ENCODE peak calls at places on chromosomes 12 and 14, in six cellular contexts. V, O, J, B, G and K are unnamed samples.

GRCh38 chr12:133081408-133081806 is 684 bp downstream of the ZNF140 start:
- DNase-seq in V (peak; percentile 28), O (peak; percentile 23), J (peak; percentile 22), B (no peak), G (no peak), K (no peak)

GRCh38 chr12:112996501-112996900 is 18.2 kb downstream of the OAS2 start:
- DNase-seq in V (no peak), O (no peak), J (no peak), B (no peak), G (no peak), K (no peak)

GRCh38 chr14:26255213-26255612 is 342.6 kb downstream of the NOVA1 start:
- DNase-seq in V (peak; percentile 25), O (no peak), J (no peak), B (no peak), G (no peak), K (peak; percentile 8)

GRCh38 chr12:16893426-16893825 is 287.5 kb upstream of the LMO3 start:
- DNase-seq in V (no peak), O (no peak), J (no peak), B (no peak), G (no peak), K (no peak)

GRCh38 chr14:88392609-88393008 is 7.2 kb downstream of the SPATA7 start:
- DNase-seq in V (no peak), O (no peak), J (no peak), B (no peak), G (no peak), K (no peak)

GRCh38 chr14:57760891-57761290 is 105.0 kb downstream of the SLC35F4 start:
- DNase-seq in V (no peak), O (no peak), J (no peak), B (no peak), G (no peak), K (no peak)

GRCh38 chr12:26471560-26471959 is 276.2 kb downstream of the SSPN start:
- DNase-seq in V (no peak), O (peak; percentile 78), J (no peak), B (no peak), G (no peak), K (no peak)

GRCh38 chr12:104494137-104494815 is 37.5 kb downstream of the CHST11 start:
- DNase-seq in V (no peak), O (no peak), J (peak; percentile 69), B (no peak), G (peak; percentile 36), K (no peak)

GRCh38 chr14:31263485-31264133 is 56.0 kb upstream of the HECTD1 start:
- DNase-seq in V (peak; percentile 41), O (no peak), J (peak; percentile 46), B (no peak), G (no peak), K (peak; percentile 95)

GRCh38 chr14:103607039-103607668 is 21.9 kb upstream of the KLC1 start:
- DNase-seq in V (peak; percentile 80), O (peak; percentile 65), J (peak; percentile 71), B (no peak), G (peak; percentile 83), K (peak; percentile 55)

GRCh38 chr12:24705741-24706358 is 243.1 kb downstream of the BCAT1 start:
- DNase-seq in V (no peak), O (peak; percentile 90), J (no peak), B (no peak), G (no peak), K (no peak)

DNA sequence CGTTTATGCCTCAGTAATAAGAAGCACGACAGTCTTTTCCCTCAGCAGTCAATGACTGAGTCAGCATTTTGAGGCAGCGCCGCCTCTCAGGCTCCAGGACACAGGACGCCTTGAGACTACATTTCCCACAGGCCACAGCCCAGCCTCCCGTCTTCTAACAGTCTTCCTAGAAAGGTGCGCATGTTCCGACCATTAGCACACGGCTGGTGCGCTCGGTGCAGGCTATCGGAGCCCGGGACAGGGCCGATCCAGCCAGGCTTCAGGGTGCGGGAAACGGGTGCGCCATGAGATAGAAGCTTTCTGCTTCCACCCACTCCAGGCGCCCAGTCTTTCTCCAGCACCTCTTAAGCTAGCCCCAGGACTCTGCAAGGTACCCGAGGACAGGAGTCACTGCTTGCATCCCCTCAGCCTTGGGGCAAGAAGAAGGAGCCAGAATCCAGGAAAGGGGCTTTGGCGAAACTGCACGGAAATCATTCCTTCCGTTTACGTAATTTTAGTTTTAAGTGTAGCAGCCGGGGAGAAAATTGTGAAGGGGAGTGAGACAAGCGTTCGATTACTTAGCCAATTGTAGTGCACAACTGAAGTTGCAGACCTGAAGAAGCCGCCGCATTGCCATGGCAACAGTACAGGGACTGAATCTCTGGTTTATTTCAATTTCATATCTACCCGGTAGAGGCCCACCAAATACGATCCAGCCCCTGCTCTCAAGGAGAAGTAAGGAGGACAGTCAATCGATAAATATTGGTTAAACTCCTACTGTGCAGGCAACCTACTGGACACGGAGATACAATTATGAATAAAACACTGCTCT is 53.9 kb downstream of the ZNF641 start:
- DNase-seq in V (peak; percentile 77), O (no peak), J (peak; percentile 94), B (peak; percentile 19), G (no peak), K (peak; percentile 75)
- H3K27ac ChIP-seq in V (peak overlapping the region; percentile 18), O (no peak overlapping the region), J (no peak overlapping the region), B (peak overlapping the region; percentile 14), G (no peak overlapping the region), K (no peak overlapping the region)

GRCh38 chr14:99519347-99519881 is 38.2 kb downstream of the CCNK start:
- DNase-seq in V (peak; percentile 22), O (no peak), J (no peak), B (no peak), G (no peak), K (no peak)

GRCh38 chr14:99522025-99522401 is 40.8 kb downstream of the CCNK start:
- DNase-seq in V (no peak), O (no peak), J (no peak), B (no peak), G (no peak), K (no peak)

GRCh38 chr14:99519931-99520421 is 38.8 kb downstream of the CCNK start:
- DNase-seq in V (no peak), O (no peak), J (no peak), B (no peak), G (no peak), K (no peak)

GRCh38 chr14:99521176-99522024 is 40.2 kb downstream of the CCNK start:
- DNase-seq in V (no peak), O (no peak), J (no peak), B (no peak), G (no peak), K (no peak)

DNA sequence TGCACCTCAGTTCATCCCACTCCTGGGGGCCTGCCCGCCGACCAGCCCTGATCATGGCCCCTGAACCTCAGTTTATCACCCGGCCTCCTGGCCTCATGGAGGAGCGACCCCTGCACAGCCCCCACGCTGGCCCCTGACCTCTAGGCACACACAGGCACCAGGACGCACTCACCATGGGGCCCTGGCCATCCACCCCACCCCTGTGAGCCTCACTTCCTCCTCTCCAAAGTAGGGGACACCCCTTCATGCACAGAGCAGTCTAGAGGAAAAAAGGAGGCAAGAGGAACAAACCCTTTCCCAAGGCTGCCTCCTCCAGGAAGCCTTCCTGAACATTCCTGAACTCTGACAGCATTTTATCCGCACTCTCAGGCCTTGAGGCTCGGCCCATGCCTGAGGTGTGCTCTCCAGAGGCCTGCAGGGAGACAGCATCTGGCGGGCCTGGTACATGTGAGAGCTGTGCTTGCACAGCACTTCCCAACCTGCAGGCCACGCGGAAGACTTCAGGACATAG is 39.4 kb downstream of the CCNK start:
- DNase-seq in V (no peak), O (no peak), J (no peak), B (no peak), G (no peak), K (no peak)
- H3K27ac ChIP-seq in V (no peak overlapping the region), O (no peak overlapping the region), J (no peak overlapping the region), B (no peak overlapping the region), G (no peak overlapping the region), K (no peak overlapping the region)

DNA sequence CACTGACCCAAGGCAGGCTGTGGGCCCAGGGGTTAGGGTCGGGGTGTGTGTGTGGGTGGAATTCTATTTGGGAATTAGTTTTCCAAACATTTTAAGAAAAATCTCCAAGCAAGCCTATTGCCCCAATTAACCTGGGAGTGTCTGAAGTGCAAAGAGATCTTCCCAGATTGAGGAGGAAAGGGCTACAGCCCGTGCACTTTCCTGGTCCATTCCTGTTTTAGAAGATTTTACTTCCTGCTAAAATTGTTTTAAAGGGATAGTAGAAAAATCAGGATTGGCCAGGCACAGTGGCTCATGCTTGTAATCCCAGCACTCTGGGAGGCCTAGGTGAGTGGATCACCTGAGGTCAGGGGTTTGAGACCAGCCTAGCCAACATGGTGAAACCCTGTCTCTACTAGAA is 5.3 kb downstream of the DCTN2 start:
- DNase-seq in V (no peak), O (no peak), J (no peak), B (no peak), G (no peak), K (no peak)
- H3K27ac ChIP-seq in V (no peak overlapping the region), O (no peak overlapping the region), J (no peak overlapping the region), B (no peak overlapping the region), G (no peak overlapping the region), K (no peak overlapping the region)

GRCh38 chr14:85529803-85530574 is at the start of gene FLRT2:
- DNase-seq in V (peak; percentile 30), O (no peak), J (peak; percentile 81), B (no peak), G (no peak), K (peak; percentile 93)

GRCh38 chr14:85528882-85529585 is 910 bp upstream of the FLRT2 start:
- DNase-seq in V (no peak), O (no peak), J (peak; percentile 36), B (no peak), G (no peak), K (peak; percentile 83)

GRCh38 chr14:85531141-85531593 is 1.2 kb downstream of the FLRT2 start:
- DNase-seq in V (peak; percentile 32), O (no peak), J (no peak), B (no peak), G (no peak), K (peak; percentile 88)

GRCh38 chr14:85531594-85532391 is 1.8 kb downstream of the FLRT2 start:
- DNase-seq in V (peak; percentile 43), O (no peak), J (peak; percentile 81), B (no peak), G (no peak), K (peak; percentile 92)

GRCh38 chr14:85530626-85531025 is 682 bp downstream of the FLRT2 start:
- DNase-seq in V (no peak), O (no peak), J (no peak), B (no peak), G (no peak), K (no peak)
- H3K27ac ChIP-seq in V (peak overlapping the region; percentile 75), O (no peak overlapping the region), J (peak overlapping the region; percentile 87), B (peak overlapping the region; percentile 78), G (no peak overlapping the region), K (peak overlapping the region; percentile 93)

DNA sequence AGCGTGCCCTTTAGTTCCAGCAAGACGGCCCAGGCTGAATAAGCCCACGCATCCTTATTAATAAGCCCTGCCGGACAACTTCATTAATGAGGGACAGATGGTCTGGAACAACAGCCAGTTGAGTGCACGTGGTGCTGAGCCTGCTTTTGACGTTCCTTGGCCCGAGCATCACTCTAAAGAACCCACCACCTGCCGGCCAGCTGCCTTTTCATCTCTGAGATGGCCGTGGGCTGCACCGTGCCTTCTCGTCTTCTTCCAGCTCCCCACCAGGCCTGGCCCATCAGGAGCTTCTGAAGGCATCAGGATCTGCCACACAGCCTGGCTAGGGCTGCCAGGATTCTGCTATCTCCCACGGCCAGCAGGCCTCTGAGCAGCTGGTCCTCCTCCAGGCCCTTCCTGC is 80.0 kb downstream of the AACS start:
- DNase-seq in V (no peak), O (no peak), J (no peak), B (no peak), G (no peak), K (no peak)
- H3K27ac ChIP-seq in V (no peak overlapping the region), O (no peak overlapping the region), J (no peak overlapping the region), B (no peak overlapping the region), G (no peak overlapping the region), K (no peak overlapping the region)

GRCh38 chr12:120397827-120398563 is 29.0 kb upstream of the MSI1 start:
- DNase-seq in V (no peak), O (no peak), J (no peak), B (no peak), G (no peak), K (no peak)
- H3K27ac ChIP-seq in V (no peak overlapping the region), O (no peak overlapping the region), J (no peak overlapping the region), B (peak overlapping the region; percentile 52), G (no peak overlapping the region), K (no peak overlapping the region)